ENCODE peak calls at places on chromosomes 2 and 18, in eight cellular contexts. W is pancreas, U is PC-3, Q is colonic mucosa, K is transverse colon, S is A549, R is testis, P is mucosa of descending colon. D is an unnamed sample. For H3K4me1, the result is how much of the 10 kb centered on the place peaks cover.

GRCh38 chr18:28284132-28284531 is 107.2 kb upstream of the CDH2 start:
- DNase-seq in R (no peak), S (no peak), K (no peak), Q (no peak), W (no peak), U (peak), P (no peak), D (no peak)

GRCh38 chr2:149661844-149662243 is 74.3 kb upstream of the MMADHC start:
- DNase-seq in S (no peak), Q (peak), R (no peak), U (peak), W (no peak), P (no peak), K (peak), D (no peak)

GRCh38 chr2:147715807-147716206 is 129.0 kb upstream of the ACVR2A start:
- DNase-seq in Q (no peak), W (no peak), P (no peak), U (no peak), K (no peak), R (no peak), S (no peak), D (no peak)

GRCh38 chr2:109322111-109322510 is 193.1 kb downstream of the SH3RF3 start:
- DNase-seq in W (no peak), P (peak), R (peak), S (no peak), U (peak), Q (peak), K (peak), D (no peak)

GRCh38 chr18:57583297-57583835 is 3.1 kb downstream of the FECH start:
- DNase-seq in Q (no peak), P (no peak), K (no peak), W (no peak), S (no peak), U (no peak), R (no peak), D (no peak)

GRCh38 chr2:181457741-181458425 is 697 bp downstream of the ITGA4 start:
- DNase-seq in U (no peak), R (peak), K (peak), W (peak), P (peak), S (no peak), Q (peak), D (peak)

GRCh38 chr2:26412091-26412673 is 10.5 kb downstream of the DRC1 start:
- DNase-seq in Q (no peak), S (peak), R (no peak), K (no peak), P (no peak), U (no peak), W (no peak), D (no peak)

GRCh38 chr2:33212151-33212550 is 264.3 kb upstream of the RASGRP3 start:
- DNase-seq in R (no peak), S (peak), K (no peak), Q (no peak), U (peak), W (no peak), P (no peak), D (no peak)

GRCh38 chr2:128301501-128301966 is 17.1 kb downstream of the HS6ST1 start:
- DNase-seq in S (no peak), P (peak), R (no peak), W (peak), Q (no peak), K (no peak), U (no peak), D (no peak)

GRCh38 chr2:84856785-84857184 is 24.1 kb downstream of the TRABD2A start:
- DNase-seq in K (peak), R (no peak), W (no peak), P (no peak), U (no peak), S (no peak), Q (no peak), D (no peak)

GRCh38 chr2:72954376-72955187 is 37.3 kb downstream of the EMX1 start:
- DNase-seq in U (no peak), K (no peak), Q (no peak), P (peak), S (no peak), R (no peak), W (no peak), D (no peak)

GRCh38 chr2:126850951-126851350 is 47.7 kb upstream of the TEX51 start:
- DNase-seq in S (no peak), R (no peak), K (no peak), Q (no peak), U (no peak), P (no peak), W (no peak), D (no peak)

GRCh38 chr2:240426797-240427721 is 8.4 kb upstream of the GPC1 start:
- DNase-seq in U (peak), Q (no peak), P (no peak), R (peak), K (no peak), S (no peak), W (peak), D (no peak)

GRCh38 chr18:48988508-48989303 is 37.9 kb upstream of the SMAD7 start:
- DNase-seq in U (no peak), S (no peak), R (no peak), W (peak), Q (no peak), P (no peak), K (no peak), D (no peak)

GRCh38 chr2:225998653-225999052 is 599.1 kb downstream of the NYAP2 start:
- DNase-seq in K (no peak), S (no peak), P (no peak), R (no peak), U (no peak), W (no peak), Q (no peak), D (no peak)

GRCh38 chr2:10220516-10221391 is 82.0 kb upstream of the HPCAL1 start:
- DNase-seq in P (no peak), W (peak), S (no peak), K (no peak), U (peak), Q (no peak), R (no peak), D (no peak)

GRCh38 chr18:55024568-55024967 is 65.3 kb upstream of the CCDC68 start:
- DNase-seq in S (no peak), R (no peak), U (peak), K (no peak), W (no peak), Q (no peak), P (no peak), D (no peak)

GRCh38 chr2:121475811-121476571 is 54.7 kb upstream of the RNU4ATAC start:
- DNase-seq in Q (no peak), R (no peak), W (no peak), P (no peak), K (no peak), U (peak), S (no peak), D (no peak)

GRCh38 chr2:151103551-151103950 is 158.1 kb downstream of the RBM43 start:
- DNase-seq in W (no peak), S (no peak), Q (no peak), P (no peak), R (no peak), U (no peak), K (no peak), D (no peak)

GRCh38 chr2:176136375-176137248 is 7.1 kb downstream of the HOXD8 start:
- DNase-seq in R (peak), Q (peak), S (no peak), P (no peak), U (peak), W (no peak), K (peak), D (peak)

GRCh38 chr2:120560330-120560729 is 175.3 kb upstream of the GLI2 start:
- DNase-seq in K (no peak), U (no peak), S (no peak), Q (no peak), W (no peak), R (no peak), P (no peak), D (no peak)

GRCh38 chr18:57586243-57587049 is at the start of gene FECH:
- DNase-seq in K (peak), S (peak), Q (peak), R (peak), W (peak), P (peak), U (peak), D (peak)

GRCh38 chr2:40721595-40721994 is 269.7 kb upstream of the SLC8A1 start:
- DNase-seq in Q (no peak), W (no peak), S (no peak), P (no peak), U (peak), R (no peak), K (no peak), D (peak)

GRCh38 chr2:179141206-179141605 is 91.3 kb upstream of the CCDC141 start:
- DNase-seq in R (no peak), Q (no peak), W (no peak), S (no peak), K (no peak), U (no peak), P (no peak), D (no peak)

GRCh38 chr2:165681841-165682240 is 112.2 kb downstream of the GALNT3 start:
- DNase-seq in S (no peak), Q (no peak), W (no peak), R (peak), K (no peak), U (no peak), P (no peak), D (no peak)

GRCh38 chr2:216078776-216079175 is 2.8 kb downstream of the PECR start:
- DNase-seq in S (no peak), P (no peak), R (no peak), W (no peak), Q (no peak), K (no peak), U (no peak), D (no peak)

GRCh38 chr2:60424233-60424632 is 129.2 kb downstream of the BCL11A start:
- DNase-seq in P (no peak), U (no peak), R (no peak), S (no peak), W (no peak), Q (no peak), K (no peak), D (no peak)

GRCh38 chr2:11585071-11585470 is 51.2 kb downstream of the GREB1 start:
- DNase-seq in R (no peak), Q (no peak), S (no peak), K (no peak), P (no peak), U (no peak), W (no peak), D (no peak)

GRCh38 chr18:58579561-58580047 is 49.3 kb downstream of the ALPK2 start:
- DNase-seq in R (no peak), S (peak), Q (no peak), P (no peak), W (no peak), K (no peak), U (no peak), D (no peak)

GRCh38 chr2:27237341-27237945 is 20.3 kb downstream of the CAD start:
- DNase-seq in W (no peak), S (no peak), R (no peak), Q (no peak), U (no peak), P (no peak), K (no peak), D (no peak)

GRCh38 chr18:23528580-23529472 is 25.5 kb downstream of the RMC1 start:
- DNase-seq in R (no peak), S (no peak), K (peak), U (peak), Q (peak), P (no peak), W (no peak), D (no peak)

DNA sequence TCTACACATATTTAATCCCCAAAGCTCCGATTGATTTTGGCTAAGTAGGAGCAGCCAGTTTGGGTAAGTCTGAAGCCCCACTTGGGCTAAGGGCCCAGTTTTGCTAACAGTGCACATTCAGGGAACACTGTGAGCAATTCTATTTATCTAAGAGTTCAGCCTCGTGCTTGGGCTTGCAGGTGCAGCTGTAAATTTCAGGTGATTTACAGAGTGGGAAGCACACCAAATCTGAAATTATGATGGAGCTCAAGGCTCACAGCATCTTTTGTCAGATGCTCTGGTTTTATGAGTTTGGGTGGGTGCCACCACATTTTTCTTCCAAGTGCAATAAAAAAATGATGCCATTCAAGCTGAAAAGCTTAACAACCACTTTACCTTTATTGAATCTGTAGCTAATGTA is 671.2 kb downstream of the LRRTM4 start:
- DNase-seq in Q (no peak), P (no peak), U (no peak), S (no peak), R (no peak), W (no peak), K (no peak), D (no peak)
- H3K4me3 ChIP-seq in Q (no peak), P (no peak), U (no peak), S (no peak), R (no peak), W (no peak), K (no peak), D (no peak)

GRCh38 chr2:46328316-46328715 is 31.1 kb downstream of the EPAS1 start:
- DNase-seq in R (no peak), P (no peak), U (no peak), S (no peak), Q (no peak), W (no peak), K (no peak), D (no peak)
- H3K4me1 ChIP-seq in R (half or more), P (under half), U (under half), S (half or more), Q (under half), W (half or more), K (under half), D (under half)

GRCh38 chr2:74418312-74418711 is 3.1 kb downstream of the C2orf81 start:
- DNase-seq in Q (no peak), P (no peak), S (no peak), U (no peak), R (no peak), K (no peak), W (no peak), D (peak)

GRCh38 chr2:74415762-74416395 is 5.5 kb downstream of the C2orf81 start:
- DNase-seq in R (no peak), K (no peak), P (no peak), S (no peak), Q (no peak), U (no peak), W (no peak), D (no peak)

GRCh38 chr2:74414913-74415761 is 6.3 kb downstream of the C2orf81 start:
- DNase-seq in K (peak), W (peak), P (peak), R (peak), Q (peak), U (no peak), S (no peak), D (no peak)

GRCh38 chr2:74417763-74418162 is 3.7 kb downstream of the C2orf81 start:
- DNase-seq in U (no peak), S (no peak), P (no peak), Q (no peak), R (no peak), K (no peak), W (no peak), D (no peak)

DNA sequence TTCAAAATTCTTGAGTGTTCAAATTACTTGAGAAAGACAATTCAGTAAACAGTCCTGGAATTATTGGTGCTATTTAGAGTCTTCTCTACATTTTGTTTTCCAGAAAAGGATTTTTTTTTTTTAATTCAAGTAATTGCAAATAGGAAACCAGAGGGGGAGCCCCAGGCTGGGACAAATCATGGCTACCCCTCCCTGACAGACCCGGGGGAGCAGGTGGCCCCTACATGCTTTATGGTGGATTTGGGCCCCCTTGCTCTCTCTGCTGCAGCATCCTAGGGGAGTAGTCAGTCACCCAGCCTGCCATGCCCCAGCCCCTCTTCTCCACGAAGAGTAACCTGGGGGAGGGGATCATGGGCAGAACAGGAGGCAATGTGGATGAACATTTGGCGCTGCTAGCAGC is 4.7 kb downstream of the C2orf81 start:
- DNase-seq in K (no peak), P (no peak), Q (no peak), U (no peak), S (no peak), W (no peak), R (no peak), D (no peak)
- TF ChIP-seq CTCF in K (no peak), P (no peak), Q (no peak), U (peak), S (no peak), W (no peak), R (no peak), D (no peak)

GRCh38 chr2:201118121-201118956 is 2.4 kb downstream of the CFLAR start:
- DNase-seq in Q (peak), K (peak), R (peak), W (peak), S (peak), P (peak), U (peak), D (peak)

GRCh38 chr2:201114350-201114749 is 1.6 kb upstream of the CFLAR start:
- DNase-seq in K (no peak), U (no peak), Q (no peak), S (no peak), W (no peak), P (no peak), R (no peak), D (no peak)

GRCh38 chr2:201116115-201116958 is at the start of gene CFLAR:
- DNase-seq in U (peak), Q (peak), R (peak), W (peak), S (peak), P (peak), K (peak), D (peak)

GRCh38 chr2:201116959-201117734 is 1.2 kb downstream of the CFLAR start:
- DNase-seq in K (peak), Q (peak), W (no peak), U (peak), S (peak), P (no peak), R (peak), D (peak)

DNA sequence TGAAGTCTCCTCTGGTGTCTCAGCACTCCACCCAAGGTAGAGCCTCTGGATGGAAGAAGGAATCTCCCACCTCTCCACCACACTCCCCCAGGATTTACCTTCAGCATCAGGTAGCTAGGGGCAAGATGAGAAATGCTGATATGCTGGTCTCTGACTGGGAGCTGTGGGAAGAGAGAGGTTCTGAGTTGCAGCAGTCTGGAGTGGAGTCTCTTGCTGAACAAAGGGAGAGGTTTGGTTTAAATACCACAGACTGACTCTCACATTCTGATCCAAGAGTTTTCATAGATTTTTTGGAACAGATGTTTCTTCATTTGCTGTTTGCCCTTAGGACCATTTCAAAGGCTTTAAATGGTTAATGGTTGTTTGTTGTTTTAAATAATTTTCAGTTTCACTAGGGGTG is 1.1 kb upstream of the CFLAR start:
- DNase-seq in S (no peak), R (no peak), P (no peak), U (peak), W (no peak), K (no peak), Q (no peak), D (no peak)
- H3K4me3 ChIP-seq in S (no peak), R (no peak), P (no peak), U (no peak), W (no peak), K (no peak), Q (no peak), D (no peak)

DNA sequence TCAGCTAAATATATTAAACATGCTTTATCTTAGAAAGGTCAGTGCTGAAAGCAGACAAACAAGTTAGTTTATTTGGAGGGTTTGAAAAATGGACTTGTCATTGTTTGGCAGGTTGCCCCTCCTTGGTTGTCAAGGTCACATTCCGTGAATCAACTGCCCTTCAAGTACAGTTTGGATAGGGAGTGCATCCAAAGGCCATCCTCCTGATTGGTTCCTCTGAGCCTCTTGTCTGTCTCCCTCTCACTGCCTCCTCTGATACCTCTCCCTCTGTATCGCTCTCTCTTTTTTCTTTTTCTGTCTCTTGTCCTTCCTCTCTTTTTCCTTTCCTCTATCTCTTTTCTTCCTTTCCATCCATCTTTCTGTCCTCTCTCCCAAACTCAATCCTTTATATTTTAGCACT is 5.4 kb downstream of the ITGAV start:
- DNase-seq in K (no peak), W (no peak), P (no peak), U (peak), S (no peak), Q (no peak), R (peak), D (no peak)
- H3K4me1 ChIP-seq in K (under half), W (under half), P (under half), U (under half), S (half or more), Q (under half), R (under half), D (under half)

DNA sequence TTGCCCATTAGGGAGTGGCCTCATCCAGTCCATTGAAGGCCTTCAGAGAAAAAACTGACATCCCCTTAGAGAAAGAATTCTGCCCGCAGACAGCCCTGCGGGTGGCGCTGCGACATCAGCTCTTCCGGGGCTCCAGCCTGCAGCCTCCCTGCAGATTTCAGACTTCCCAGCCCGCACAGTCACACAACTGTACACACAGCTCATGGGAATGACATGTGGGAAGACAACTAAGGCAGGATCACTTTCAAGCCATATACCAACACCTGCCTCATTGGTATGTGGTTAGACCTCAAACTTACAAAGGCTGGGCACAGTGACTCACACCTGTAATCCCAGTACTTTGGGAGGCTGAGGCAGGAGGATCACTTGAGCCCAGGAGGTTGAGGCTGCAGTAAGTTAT is 24.8 kb upstream of the TUBB6 start:
- DNase-seq in U (peak), R (no peak), Q (no peak), K (no peak), W (no peak), S (no peak), P (no peak), D (no peak)
- TF ChIP-seq CTCF in U (peak), R (no peak), Q (no peak), K (no peak), W (no peak), S (no peak), P (no peak), D (peak)